ENCODE peak calls at places on chromosomes 16 and 17, in eight cellular contexts. T, Z, W, S, A, J, Y and U are unnamed samples.

GRCh38 chr17:37701424-37702020 is 43.3 kb downstream of the HNF1B start:
- DNase-seq in T (peak; percentile 75), Z (peak; percentile 46), W (no peak), S (peak; percentile 27), A (peak; percentile 40), J (peak; percentile 57), Y (no peak), U (peak; percentile 55)

GRCh38 chr17:41548844-41549595 is 20.9 kb upstream of the KRT19 start:
- DNase-seq in T (peak; percentile 96), Z (peak; percentile 67), W (peak; percentile 87), S (peak; percentile 74), A (peak; percentile 87), J (peak; percentile 80), Y (peak; percentile 90), U (peak; percentile 94)

GRCh38 chr16:4415538-4416199 is 727 bp downstream of the CORO7 start:
- DNase-seq in T (peak; percentile 54), Z (peak; percentile 72), W (no peak), S (peak; percentile 43), A (peak; percentile 71), J (peak; percentile 68), Y (peak; percentile 81), U (peak; percentile 85)

GRCh38 chr17:50905460-50905803 is 39.3 kb upstream of the TOB1 start:
- DNase-seq in T (no peak), Z (no peak), W (no peak), S (no peak), A (no peak), J (no peak), Y (no peak), U (no peak)

GRCh38 chr17:30376621-30377452 is 1.9 kb upstream of the CPD start:
- DNase-seq in T (no peak), Z (peak; percentile 84), W (no peak), S (no peak), A (no peak), J (peak; percentile 51), Y (no peak), U (no peak)

GRCh38 chr17:56809106-56809819 is 24.5 kb downstream of the C17orf67 start:
- DNase-seq in T (no peak), Z (no peak), W (no peak), S (no peak), A (no peak), J (no peak), Y (no peak), U (no peak)

GRCh38 chr17:44522883-44523671 is 19.9 kb upstream of the GPATCH8 start:
- DNase-seq in T (peak; percentile 84), Z (peak; percentile 82), W (peak; percentile 25), S (peak; percentile 73), A (peak; percentile 58), J (peak; percentile 60), Y (peak; percentile 81), U (peak; percentile 86)

GRCh38 chr16:1953734-1954133 is 755 bp downstream of the RPL3L start:
- DNase-seq in T (no peak), Z (no peak), W (no peak), S (no peak), A (no peak), J (no peak), Y (peak; percentile 43), U (no peak)

GRCh38 chr17:40310882-40311391 is 2.0 kb downstream of the RARA start:
- DNase-seq in T (no peak), Z (no peak), W (no peak), S (no peak), A (no peak), J (no peak), Y (no peak), U (no peak)
- H3K4me3 ChIP-seq in T (no peak overlapping the region), Z (peak overlapping the region; percentile 7), W (no peak overlapping the region), S (no peak overlapping the region), A (peak overlapping the region; percentile 49), J (peak overlapping the region; percentile 17), Y (no peak overlapping the region), U (no peak overlapping the region)

GRCh38 chr17:17839792-17840707 is 3.3 kb upstream of the SREBF1 start:
- DNase-seq in T (peak; percentile 95), Z (peak; percentile 91), W (peak; percentile 82), S (peak; percentile 83), A (peak; percentile 78), J (peak; percentile 90), Y (peak; percentile 95), U (peak; percentile 95)
- H3K4me3 ChIP-seq in T (peak overlapping the region; percentile 44), Z (peak overlapping the region; percentile 77), W (peak overlapping the region; percentile 37), S (peak overlapping the region; percentile 31), A (peak overlapping the region; percentile 67), J (peak overlapping the region; percentile 51), Y (peak overlapping the region; percentile 65), U (peak overlapping the region; percentile 4)

GRCh38 chr17:29140631-29141483 is 39.3 kb downstream of the MYO18A start:
- DNase-seq in T (no peak), Z (peak; percentile 45), W (no peak), S (peak; percentile 58), A (peak; percentile 71), J (peak; percentile 42), Y (no peak), U (no peak)
- H3K4me3 ChIP-seq in T (no peak overlapping the region), Z (peak overlapping the region; percentile 69), W (peak overlapping the region; percentile 20), S (no peak overlapping the region), A (peak overlapping the region; percentile 73), J (peak overlapping the region; percentile 76), Y (peak overlapping the region; percentile 50), U (no peak overlapping the region)

DNA sequence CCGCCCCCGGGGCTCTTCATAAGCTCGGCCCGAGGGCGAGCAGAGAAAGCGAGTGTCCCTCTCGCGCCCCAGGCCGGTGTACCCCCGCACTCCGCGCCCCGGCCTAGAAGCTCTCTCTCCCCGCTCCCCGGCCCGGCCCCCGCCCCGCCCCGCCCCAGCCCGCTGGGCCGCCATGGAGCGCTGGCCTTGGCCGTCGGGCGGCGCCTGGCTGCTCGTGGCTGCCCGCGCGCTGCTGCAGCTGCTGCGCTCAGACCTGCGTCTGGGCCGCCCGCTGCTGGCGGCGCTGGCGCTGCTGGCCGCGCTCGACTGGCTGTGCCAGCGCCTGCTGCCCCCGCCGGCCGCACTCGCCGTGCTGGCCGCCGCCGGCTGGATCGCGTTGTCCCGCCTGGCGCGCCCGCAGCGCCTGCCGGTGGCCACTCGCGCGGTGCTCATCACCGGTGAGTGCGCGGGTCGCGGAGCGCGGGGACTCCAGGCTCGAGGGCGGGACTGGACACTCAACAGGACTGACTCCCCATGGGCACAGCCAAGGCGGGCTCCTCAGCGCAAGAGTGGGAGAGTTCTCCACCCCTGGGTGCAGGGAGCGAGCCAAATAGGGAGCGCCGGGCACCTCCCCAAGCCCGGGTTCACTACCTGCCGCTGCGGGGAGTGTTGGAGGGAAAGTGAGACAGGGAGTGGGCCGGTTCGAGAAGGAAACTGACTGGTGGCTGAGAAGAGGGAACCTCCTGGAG is at the start of gene HSD11B2:
- DNase-seq in T (peak; percentile 50), Z (no peak), W (peak; percentile 52), S (peak; percentile 57), A (no peak), J (peak; percentile 60), Y (peak; percentile 68), U (peak; percentile 63)
- H3K4me3 ChIP-seq in T (peak within 1 kb of the TSS; percentile 59), Z (no peak within 1 kb of the TSS), W (peak within 1 kb of the TSS; percentile 42), S (peak within 1 kb of the TSS; percentile 5), A (peak within 1 kb of the TSS; percentile 37), J (no peak within 1 kb of the TSS), Y (peak within 1 kb of the TSS; percentile 56), U (peak within 1 kb of the TSS; percentile 37)

GRCh38 chr17:7204828-7205461 is 14.7 kb downstream of the DLG4 start:
- DNase-seq in T (peak; percentile 98), Z (peak; percentile 92), W (peak; percentile 90), S (peak; percentile 71), A (peak; percentile 96), J (peak; percentile 90), Y (peak; percentile 91), U (peak; percentile 93)

GRCh38 chr17:7207120-7208001 is 12.3 kb downstream of the DLG4 start:
- DNase-seq in T (no peak), Z (no peak), W (peak; percentile 77), S (no peak), A (no peak), J (no peak), Y (no peak), U (no peak)

GRCh38 chr17:7208027-7208571 is 11.5 kb downstream of the DLG4 start:
- DNase-seq in T (no peak), Z (no peak), W (no peak), S (no peak), A (no peak), J (no peak), Y (no peak), U (no peak)

GRCh38 chr17:7211512-7212277 is 7.9 kb downstream of the DLG4 start:
- DNase-seq in T (no peak), Z (no peak), W (no peak), S (no peak), A (no peak), J (no peak), Y (no peak), U (no peak)

GRCh38 chr17:7208754-7209460 is 10.7 kb downstream of the DLG4 start:
- DNase-seq in T (no peak), Z (no peak), W (no peak), S (no peak), A (no peak), J (no peak), Y (no peak), U (no peak)
- H3K4me3 ChIP-seq in T (no peak overlapping the region), Z (no peak overlapping the region), W (no peak overlapping the region), S (no peak overlapping the region), A (no peak overlapping the region), J (no peak overlapping the region), Y (no peak overlapping the region), U (no peak overlapping the region)